ENCODE peak calls at places on chromosomes 4 and X, in six cellular contexts. K is heart right ventricle, C is aorta, F is adrenal gland, P is tibial artery, Z is suprapubic skin. E is an unnamed sample.

GRCh38 chr4:148998719-148999118 is 556.5 kb upstream of the NR3C2 start:
- DNase-seq in K (no peak), C (no peak), F (no peak), P (no peak), Z (no peak), E (no peak)

GRCh38 chr4:113901994-113902787 is 77.3 kb downstream of the ARSJ start:
- DNase-seq in Z (no peak), P (no peak), C (no peak), K (no peak), F (no peak), E (no peak)

GRCh38 chrX:80181079-80181478 is 166.5 kb downstream of the TBX22 start:
- DNase-seq in K (no peak), P (no peak), Z (no peak), F (no peak), C (no peak), E (no peak)

GRCh38 chr4:121217385-121217784 is 53.3 kb upstream of the TNIP3 start:
- DNase-seq in Z (no peak), C (no peak), F (no peak), P (no peak), K (no peak), E (peak; percentile 48)

GRCh38 chr4:182145360-182145905 is 97.8 kb upstream of the TENM3 start:
- DNase-seq in P (no peak), F (no peak), Z (no peak), C (no peak), K (no peak), E (no peak)

GRCh38 chr4:82431026-82431745 is 796 bp downstream of the ENOPH1 start:
- DNase-seq in P (peak; percentile 67), C (no peak), Z (no peak), F (no peak), K (no peak), E (peak; percentile 18)

GRCh38 chr4:3783691-3784306 is 17.6 kb downstream of the ADRA2C start:
- DNase-seq in C (no peak), P (no peak), F (no peak), K (no peak), Z (no peak), E (no peak)

GRCh38 chr4:94577136-94577535 is 125.4 kb downstream of the PDLIM5 start:
- DNase-seq in K (peak; percentile 69), P (peak; percentile 71), Z (no peak), F (peak; percentile 33), C (peak; percentile 59), E (peak; percentile 29)

GRCh38 chr4:21949073-21949457 is 493 bp upstream of the KCNIP4 start:
- DNase-seq in F (peak; percentile 5), Z (no peak), P (no peak), K (no peak), C (no peak), E (no peak)

GRCh38 chr4:128635141-128635911 is 174.2 kb upstream of the JADE1 start:
- DNase-seq in F (peak; percentile 22), C (peak; percentile 77), K (peak; percentile 88), Z (no peak), P (no peak), E (peak; percentile 40)

GRCh38 chr4:153335665-153336064 is 8.8 kb upstream of the MND1 start:
- DNase-seq in K (no peak), Z (no peak), C (no peak), P (no peak), F (no peak), E (peak; percentile 33)

GRCh38 chrX:39491548-39492297 is 606.0 kb downstream of the BCOR start:
- DNase-seq in C (no peak), Z (no peak), K (no peak), F (no peak), P (no peak), E (no peak)

GRCh38 chrX:71542411-71542810 is 9.5 kb downstream of the OGT start:
- DNase-seq in F (no peak), K (no peak), C (no peak), P (no peak), Z (no peak), E (no peak)

GRCh38 chr4:109014593-109015412 is 251.9 kb upstream of the ETNPPL start:
- DNase-seq in F (no peak), K (no peak), Z (no peak), P (no peak), C (no peak), E (no peak)

GRCh38 chr4:17577660-17578481 is 873 bp downstream of the LAP3 start:
- DNase-seq in F (peak; percentile 60), C (peak; percentile 79), Z (peak; percentile 80), P (peak; percentile 77), K (peak; percentile 57), E (peak; percentile 35)

GRCh38 chr4:26485684-26486083 is 4.6 kb downstream of the CCKAR start:
- DNase-seq in Z (no peak), K (no peak), P (no peak), C (no peak), F (no peak), E (no peak)

GRCh38 chr4:20017035-20017434 is 234.7 kb upstream of the SLIT2 start:
- DNase-seq in K (no peak), C (no peak), F (no peak), P (no peak), Z (no peak), E (no peak)

GRCh38 chr4:124684301-124684700 is 28.2 kb downstream of the ANKRD50 start:
- DNase-seq in P (no peak), Z (no peak), C (no peak), K (no peak), F (no peak), E (no peak)

GRCh38 chrX:131577999-131578734 is 34.3 kb downstream of the OR13H1 start:
- DNase-seq in F (no peak), C (no peak), Z (no peak), K (no peak), P (no peak), E (no peak)

GRCh38 chrX:63350551-63350950 is 581 bp downstream of the SPIN4 start:
- DNase-seq in K (no peak), P (no peak), F (peak; percentile 9), C (peak; percentile 52), Z (no peak), E (no peak)

GRCh38 chrX:1360171-1360570 is 23.6 kb downstream of the IL3RA start:
- DNase-seq in P (no peak), Z (no peak), K (no peak), F (no peak), C (no peak), E (no peak)

GRCh38 chr4:40525811-40526598 is 103.7 kb downstream of the RBM47 start:
- DNase-seq in F (peak; percentile 85), P (peak; percentile 74), Z (no peak), C (peak; percentile 55), K (peak; percentile 48), E (no peak)

GRCh38 chrX:12999422-12999821 is 24.5 kb downstream of the TMSB4X start:
- DNase-seq in K (no peak), F (no peak), Z (no peak), P (no peak), C (no peak), E (no peak)
- H3K4me1 ChIP-seq in K (no peaks in the 10 kb centered on the region), F (peaks cover 5% of the 10 kb centered on the region), Z (peaks cover 4% of the 10 kb centered on the region), P (no peaks in the 10 kb centered on the region), C (no peaks in the 10 kb centered on the region), E (peaks cover 41% of the 10 kb centered on the region)

DNA sequence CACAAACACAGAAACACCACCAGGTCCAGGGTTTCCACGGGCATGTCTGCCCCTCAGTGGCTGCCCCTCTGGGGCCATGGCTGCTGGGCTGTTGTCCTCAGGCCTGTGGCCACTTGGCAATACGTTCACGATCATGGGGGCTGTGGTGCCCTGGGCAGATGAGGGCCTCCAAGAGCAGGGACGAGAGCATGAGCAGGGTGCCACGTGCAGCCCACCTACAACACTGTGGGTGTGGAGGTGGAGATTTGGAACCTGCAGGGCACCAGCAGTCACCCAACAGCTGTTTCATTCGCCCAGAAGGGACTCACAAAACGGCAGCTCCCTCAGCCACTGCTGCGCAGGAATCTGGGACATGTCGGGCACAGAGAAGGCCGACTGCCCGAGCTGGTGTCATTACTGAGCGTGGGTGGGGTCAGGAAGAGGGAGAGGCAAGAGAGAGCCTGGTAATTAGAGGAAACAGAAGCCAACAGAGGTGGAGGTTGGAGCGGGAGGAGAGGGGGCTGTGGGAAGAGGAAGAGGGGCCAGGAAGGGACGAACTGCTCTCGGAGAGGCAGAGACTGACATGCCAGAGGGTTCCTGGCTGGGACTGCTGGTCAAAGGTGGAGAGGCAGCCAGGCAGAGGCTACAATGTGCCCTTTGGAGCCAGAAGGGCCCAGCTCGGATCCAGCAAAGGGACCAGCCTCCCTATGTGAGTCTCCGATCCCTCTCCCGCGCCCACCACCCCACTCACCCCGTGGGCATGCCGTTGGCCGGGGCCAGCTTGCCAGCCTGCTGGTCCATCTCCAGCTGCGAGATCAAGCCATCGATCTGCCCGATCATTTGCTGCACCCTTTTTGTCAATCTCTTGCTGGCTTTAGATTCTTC is 23.1 kb downstream of the FGFR3 start:
- DNase-seq in C (no peak), F (no peak), K (no peak), P (no peak), Z (no peak), E (no peak)
- H3K36me3 ChIP-seq in C (peaks cover 2% of the 10 kb centered on the region), F (peaks cover 76% of the 10 kb centered on the region), K (no peaks in the 10 kb centered on the region), P (peaks cover 58% of the 10 kb centered on the region), Z (peaks cover 85% of the 10 kb centered on the region), E (peaks cover 5% of the 10 kb centered on the region)

GRCh38 chr4:147823135-147823534 is 91.2 kb downstream of the ARHGAP10 start:
- DNase-seq in F (no peak), K (no peak), P (no peak), C (no peak), Z (no peak), E (no peak)

GRCh38 chr4:147825451-147826287 is 93.8 kb downstream of the ARHGAP10 start:
- DNase-seq in F (peak; percentile 37), P (no peak), Z (no peak), C (no peak), K (peak; percentile 70), E (no peak)

GRCh38 chr4:147824316-147824715 is 92.4 kb downstream of the ARHGAP10 start:
- DNase-seq in K (no peak), C (no peak), Z (no peak), F (no peak), P (no peak), E (no peak)

GRCh38 chr4:147826288-147826646 is 94.4 kb downstream of the ARHGAP10 start:
- DNase-seq in P (no peak), Z (no peak), F (no peak), K (no peak), C (no peak), E (no peak)

DNA sequence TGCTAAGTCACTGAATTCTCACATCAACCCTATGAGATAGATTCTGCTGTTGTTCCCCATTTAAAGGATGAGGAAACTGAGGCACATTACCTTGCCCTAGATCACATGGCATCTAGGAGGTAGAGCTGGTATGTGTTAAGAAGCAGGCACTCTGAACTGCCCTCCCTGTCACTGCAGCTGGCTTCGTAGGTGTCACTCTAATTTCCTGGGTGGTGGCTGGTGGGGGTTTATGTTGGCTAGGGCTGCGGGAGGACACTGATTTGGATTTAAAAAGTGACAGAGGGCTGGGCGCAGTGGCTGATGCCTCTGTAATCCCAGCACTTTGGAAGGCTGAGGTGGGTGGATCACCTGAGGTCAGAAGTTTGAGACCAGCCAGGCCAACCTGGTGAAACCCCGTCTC is 93.0 kb downstream of the ARHGAP10 start:
- DNase-seq in P (no peak), F (no peak), Z (no peak), C (no peak), K (no peak), E (no peak)
- H3K27ac ChIP-seq in P (peak overlapping the region; percentile 81), F (no peak overlapping the region), Z (peak overlapping the region; percentile 57), C (peak overlapping the region; percentile 73), K (peak overlapping the region; percentile 93), E (no peak overlapping the region)

GRCh38 chr4:66959207-66959606 is 586.1 kb downstream of the CENPC start:
- DNase-seq in F (no peak), C (no peak), Z (no peak), K (no peak), P (no peak), E (no peak)

GRCh38 chr4:66956426-66956825 is 588.9 kb downstream of the CENPC start:
- DNase-seq in F (no peak), C (no peak), Z (no peak), P (no peak), K (no peak), E (no peak)

GRCh38 chr4:66956852-66957251 is 588.5 kb downstream of the CENPC start:
- DNase-seq in F (no peak), C (no peak), P (peak; percentile 50), K (no peak), Z (no peak), E (no peak)

GRCh38 chr4:66955784-66956183 is 589.5 kb downstream of the CENPC start:
- DNase-seq in Z (no peak), C (no peak), P (no peak), F (no peak), K (no peak), E (no peak)
- H3K4me1 ChIP-seq in Z (no peaks in the 10 kb centered on the region), C (no peaks in the 10 kb centered on the region), P (no peaks in the 10 kb centered on the region), F (no peaks in the 10 kb centered on the region), K (no peaks in the 10 kb centered on the region), E (no peaks in the 10 kb centered on the region)

E was measured in SJSA1.